ENCODE peak calls at places on chromosomes 3 and 15, in nine cellular contexts. One of them, this sample, is unnamed. For H3K27me3, the result is how much of the 10 kb centered on the place peaks cover.

GRCh38 chr3:27976933-27977332 is 254.8 kb upstream of the EOMES start:
- DNase-seq in adrenal gland: peak
- DNase-seq in esophagus squamous epithelium: no peak
- DNase-seq in effector memory CD4-positive, alpha-beta T cell: no peak
- DNase-seq in left ventricle myocardium inferior: no peak
- DNase-seq in PC-9: no peak
- DNase-seq in CD4-positive, alpha-beta memory T cell: no peak
- DNase-seq in osteoblast: no peak
- DNase-seq in tibial nerve: peak
- DNase-seq in this sample: peak

GRCh38 chr3:120174811-120175210 is 80.6 kb upstream of the GSK3B start:
- DNase-seq in effector memory CD4-positive, alpha-beta T cell: no peak
- DNase-seq in adrenal gland: peak
- DNase-seq in tibial nerve: no peak
- DNase-seq in CD4-positive, alpha-beta memory T cell: no peak
- DNase-seq in esophagus squamous epithelium: no peak
- DNase-seq in osteoblast: no peak
- DNase-seq in PC-9: no peak
- DNase-seq in left ventricle myocardium inferior: no peak
- DNase-seq in this sample: no peak

GRCh38 chr15:62528505-62528904 is 363.4 kb upstream of the C2CD4B start:
- DNase-seq in effector memory CD4-positive, alpha-beta T cell: no peak
- DNase-seq in tibial nerve: no peak
- DNase-seq in esophagus squamous epithelium: no peak
- DNase-seq in left ventricle myocardium inferior: no peak
- DNase-seq in osteoblast: no peak
- DNase-seq in CD4-positive, alpha-beta memory T cell: no peak
- DNase-seq in adrenal gland: no peak
- DNase-seq in PC-9: no peak
- DNase-seq in this sample: no peak

GRCh38 chr15:71096676-71097075 is 18.6 kb upstream of the THSD4 start:
- DNase-seq in adrenal gland: no peak
- DNase-seq in effector memory CD4-positive, alpha-beta T cell: no peak
- DNase-seq in esophagus squamous epithelium: no peak
- DNase-seq in PC-9: no peak
- DNase-seq in tibial nerve: no peak
- DNase-seq in left ventricle myocardium inferior: no peak
- DNase-seq in CD4-positive, alpha-beta memory T cell: no peak
- DNase-seq in osteoblast: no peak
- DNase-seq in this sample: peak

GRCh38 chr3:36132214-36132613 is 248.1 kb upstream of the STAC start:
- DNase-seq in adrenal gland: no peak
- DNase-seq in PC-9: no peak
- DNase-seq in tibial nerve: no peak
- DNase-seq in CD4-positive, alpha-beta memory T cell: no peak
- DNase-seq in osteoblast: no peak
- DNase-seq in left ventricle myocardium inferior: no peak
- DNase-seq in effector memory CD4-positive, alpha-beta T cell: no peak
- DNase-seq in esophagus squamous epithelium: no peak
- DNase-seq in this sample: no peak

GRCh38 chr15:59437777-59438574 is at the start of gene FAM81A:
- DNase-seq in left ventricle myocardium inferior: peak
- DNase-seq in CD4-positive, alpha-beta memory T cell: peak
- DNase-seq in osteoblast: peak
- DNase-seq in tibial nerve: peak
- DNase-seq in PC-9: peak
- DNase-seq in adrenal gland: peak
- DNase-seq in effector memory CD4-positive, alpha-beta T cell: no peak
- DNase-seq in esophagus squamous epithelium: no peak
- DNase-seq in this sample: peak

GRCh38 chr3:40971191-40972168 is 227.8 kb upstream of the CTNNB1 start:
- DNase-seq in effector memory CD4-positive, alpha-beta T cell: no peak
- DNase-seq in osteoblast: peak
- DNase-seq in left ventricle myocardium inferior: peak
- DNase-seq in CD4-positive, alpha-beta memory T cell: no peak
- DNase-seq in PC-9: peak
- DNase-seq in esophagus squamous epithelium: no peak
- DNase-seq in adrenal gland: peak
- DNase-seq in tibial nerve: peak
- DNase-seq in this sample: peak

GRCh38 chr3:15711281-15711680 is 86.5 kb downstream of the ANKRD28 start:
- DNase-seq in esophagus squamous epithelium: no peak
- DNase-seq in left ventricle myocardium inferior: no peak
- DNase-seq in tibial nerve: no peak
- DNase-seq in CD4-positive, alpha-beta memory T cell: no peak
- DNase-seq in effector memory CD4-positive, alpha-beta T cell: no peak
- DNase-seq in PC-9: no peak
- DNase-seq in osteoblast: no peak
- DNase-seq in adrenal gland: no peak
- DNase-seq in this sample: no peak

GRCh38 chr15:44710236-44711088 is 661 bp downstream of the PATL2 start:
- DNase-seq in esophagus squamous epithelium: no peak
- DNase-seq in osteoblast: no peak
- DNase-seq in effector memory CD4-positive, alpha-beta T cell: no peak
- DNase-seq in PC-9: no peak
- DNase-seq in tibial nerve: peak
- DNase-seq in adrenal gland: peak
- DNase-seq in CD4-positive, alpha-beta memory T cell: peak
- DNase-seq in left ventricle myocardium inferior: peak
- DNase-seq in this sample: no peak

GRCh38 chr15:60590935-60591490 is 112.1 kb upstream of the ICE2 start:
- DNase-seq in effector memory CD4-positive, alpha-beta T cell: peak
- DNase-seq in left ventricle myocardium inferior: peak
- DNase-seq in adrenal gland: peak
- DNase-seq in PC-9: peak
- DNase-seq in osteoblast: peak
- DNase-seq in CD4-positive, alpha-beta memory T cell: peak
- DNase-seq in tibial nerve: peak
- DNase-seq in esophagus squamous epithelium: no peak
- DNase-seq in this sample: no peak

GRCh38 chr15:63983071-63983711 is 63.1 kb downstream of the DAPK2 start:
- DNase-seq in osteoblast: no peak
- DNase-seq in tibial nerve: no peak
- DNase-seq in left ventricle myocardium inferior: no peak
- DNase-seq in adrenal gland: no peak
- DNase-seq in PC-9: no peak
- DNase-seq in esophagus squamous epithelium: no peak
- DNase-seq in effector memory CD4-positive, alpha-beta T cell: no peak
- DNase-seq in CD4-positive, alpha-beta memory T cell: no peak
- DNase-seq in this sample: no peak

GRCh38 chr3:164806188-164806587 is 272.1 kb downstream of the SI start:
- DNase-seq in esophagus squamous epithelium: no peak
- DNase-seq in adrenal gland: no peak
- DNase-seq in left ventricle myocardium inferior: no peak
- DNase-seq in effector memory CD4-positive, alpha-beta T cell: no peak
- DNase-seq in osteoblast: no peak
- DNase-seq in CD4-positive, alpha-beta memory T cell: no peak
- DNase-seq in PC-9: no peak
- DNase-seq in tibial nerve: no peak
- DNase-seq in this sample: no peak

GRCh38 chr3:181610973-181611265 is 100.8 kb upstream of the SOX2 start:
- DNase-seq in effector memory CD4-positive, alpha-beta T cell: no peak
- DNase-seq in left ventricle myocardium inferior: no peak
- DNase-seq in PC-9: no peak
- DNase-seq in CD4-positive, alpha-beta memory T cell: no peak
- DNase-seq in adrenal gland: no peak
- DNase-seq in esophagus squamous epithelium: no peak
- DNase-seq in tibial nerve: no peak
- DNase-seq in osteoblast: no peak
- DNase-seq in this sample: no peak

GRCh38 chr3:113948015-113948917 is 453 bp downstream of the ZDHHC23 start:
- DNase-seq in PC-9: peak
- DNase-seq in tibial nerve: no peak
- DNase-seq in esophagus squamous epithelium: no peak
- DNase-seq in CD4-positive, alpha-beta memory T cell: peak
- DNase-seq in adrenal gland: peak
- DNase-seq in osteoblast: peak
- DNase-seq in left ventricle myocardium inferior: no peak
- DNase-seq in effector memory CD4-positive, alpha-beta T cell: peak
- DNase-seq in this sample: peak
- H3K27me3 ChIP-seq in PC-9: under half
- H3K27me3 ChIP-seq in tibial nerve: under half
- H3K27me3 ChIP-seq in esophagus squamous epithelium: under half
- H3K27me3 ChIP-seq in CD4-positive, alpha-beta memory T cell: under half
- H3K27me3 ChIP-seq in adrenal gland: under half
- H3K27me3 ChIP-seq in osteoblast: under half
- H3K27me3 ChIP-seq in left ventricle myocardium inferior: under half
- H3K27me3 ChIP-seq in effector memory CD4-positive, alpha-beta T cell: under half
- H3K27me3 ChIP-seq in this sample: under half

DNA sequence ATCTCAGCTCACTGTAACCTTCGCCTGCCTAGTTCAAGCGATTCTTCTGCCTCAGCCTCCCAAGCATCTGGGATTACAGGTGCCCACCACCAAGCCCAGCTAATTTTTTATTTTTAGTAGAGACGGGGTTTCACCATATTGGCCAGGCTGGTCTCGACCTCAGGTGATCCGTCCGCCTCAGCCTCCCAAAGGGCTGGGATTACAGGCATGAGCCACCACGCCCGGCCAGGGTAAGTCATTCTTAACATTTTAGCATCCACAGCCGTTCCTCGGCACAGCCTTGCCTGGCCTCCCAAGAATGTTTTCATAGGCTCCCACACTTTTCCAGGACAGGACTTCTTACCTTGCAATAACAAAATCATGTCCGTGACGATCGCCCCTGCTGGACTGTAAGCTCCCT is 8.7 kb upstream of the EPHB3 start:
- DNase-seq in PC-9: no peak
- DNase-seq in effector memory CD4-positive, alpha-beta T cell: no peak
- DNase-seq in CD4-positive, alpha-beta memory T cell: no peak
- DNase-seq in esophagus squamous epithelium: no peak
- DNase-seq in left ventricle myocardium inferior: no peak
- DNase-seq in adrenal gland: no peak
- DNase-seq in osteoblast: no peak
- DNase-seq in tibial nerve: no peak
- DNase-seq in this sample: no peak
- H3K27me3 ChIP-seq in PC-9: half or more
- H3K27me3 ChIP-seq in effector memory CD4-positive, alpha-beta T cell: under half
- H3K27me3 ChIP-seq in CD4-positive, alpha-beta memory T cell: under half
- H3K27me3 ChIP-seq in esophagus squamous epithelium: half or more
- H3K27me3 ChIP-seq in left ventricle myocardium inferior: half or more
- H3K27me3 ChIP-seq in adrenal gland: under half
- H3K27me3 ChIP-seq in osteoblast: under half
- H3K27me3 ChIP-seq in tibial nerve: under half
- H3K27me3 ChIP-seq in this sample: under half

GRCh38 chr3:11380314-11380713 is 108.1 kb downstream of the ATG7 start:
- DNase-seq in PC-9: no peak
- DNase-seq in esophagus squamous epithelium: no peak
- DNase-seq in left ventricle myocardium inferior: no peak
- DNase-seq in effector memory CD4-positive, alpha-beta T cell: no peak
- DNase-seq in tibial nerve: no peak
- DNase-seq in adrenal gland: no peak
- DNase-seq in osteoblast: peak
- DNase-seq in CD4-positive, alpha-beta memory T cell: no peak
- DNase-seq in this sample: no peak
- H3K27me3 ChIP-seq in PC-9: under half
- H3K27me3 ChIP-seq in esophagus squamous epithelium: under half
- H3K27me3 ChIP-seq in left ventricle myocardium inferior: under half
- H3K27me3 ChIP-seq in effector memory CD4-positive, alpha-beta T cell: under half
- H3K27me3 ChIP-seq in tibial nerve: under half
- H3K27me3 ChIP-seq in adrenal gland: under half
- H3K27me3 ChIP-seq in osteoblast: under half
- H3K27me3 ChIP-seq in CD4-positive, alpha-beta memory T cell: under half
- H3K27me3 ChIP-seq in this sample: under half

GRCh38 chr3:138942861-138943623 is 3.9 kb downstream of the FOXL2 start:
- DNase-seq in PC-9: no peak
- DNase-seq in left ventricle myocardium inferior: no peak
- DNase-seq in osteoblast: no peak
- DNase-seq in tibial nerve: no peak
- DNase-seq in adrenal gland: no peak
- DNase-seq in CD4-positive, alpha-beta memory T cell: no peak
- DNase-seq in esophagus squamous epithelium: no peak
- DNase-seq in effector memory CD4-positive, alpha-beta T cell: no peak
- DNase-seq in this sample: no peak
- H3K27me3 ChIP-seq in PC-9: under half
- H3K27me3 ChIP-seq in left ventricle myocardium inferior: half or more
- H3K27me3 ChIP-seq in osteoblast: half or more
- H3K27me3 ChIP-seq in tibial nerve: half or more
- H3K27me3 ChIP-seq in adrenal gland: half or more
- H3K27me3 ChIP-seq in CD4-positive, alpha-beta memory T cell: half or more
- H3K27me3 ChIP-seq in esophagus squamous epithelium: half or more
- H3K27me3 ChIP-seq in effector memory CD4-positive, alpha-beta T cell: half or more
- H3K27me3 ChIP-seq in this sample: half or more

GRCh38 chr15:99727733-99728132 is 5.5 kb downstream of the LYSMD4 start:
- DNase-seq in tibial nerve: no peak
- DNase-seq in effector memory CD4-positive, alpha-beta T cell: no peak
- DNase-seq in PC-9: no peak
- DNase-seq in esophagus squamous epithelium: no peak
- DNase-seq in left ventricle myocardium inferior: no peak
- DNase-seq in osteoblast: no peak
- DNase-seq in CD4-positive, alpha-beta memory T cell: no peak
- DNase-seq in adrenal gland: no peak
- DNase-seq in this sample: no peak
- H3K27me3 ChIP-seq in tibial nerve: under half
- H3K27me3 ChIP-seq in effector memory CD4-positive, alpha-beta T cell: under half
- H3K27me3 ChIP-seq in PC-9: under half
- H3K27me3 ChIP-seq in esophagus squamous epithelium: under half
- H3K27me3 ChIP-seq in left ventricle myocardium inferior: under half
- H3K27me3 ChIP-seq in osteoblast: under half
- H3K27me3 ChIP-seq in CD4-positive, alpha-beta memory T cell: under half
- H3K27me3 ChIP-seq in adrenal gland: under half
- H3K27me3 ChIP-seq in this sample: under half

GRCh38 chr3:184081116-184081830 is 15.6 kb upstream of the HTR3E start:
- DNase-seq in effector memory CD4-positive, alpha-beta T cell: no peak
- DNase-seq in adrenal gland: no peak
- DNase-seq in tibial nerve: no peak
- DNase-seq in CD4-positive, alpha-beta memory T cell: no peak
- DNase-seq in PC-9: no peak
- DNase-seq in left ventricle myocardium inferior: no peak
- DNase-seq in osteoblast: no peak
- DNase-seq in esophagus squamous epithelium: no peak
- DNase-seq in this sample: no peak
- H3K27me3 ChIP-seq in effector memory CD4-positive, alpha-beta T cell: under half
- H3K27me3 ChIP-seq in adrenal gland: under half
- H3K27me3 ChIP-seq in tibial nerve: under half
- H3K27me3 ChIP-seq in CD4-positive, alpha-beta memory T cell: under half
- H3K27me3 ChIP-seq in PC-9: under half
- H3K27me3 ChIP-seq in left ventricle myocardium inferior: under half
- H3K27me3 ChIP-seq in osteoblast: under half
- H3K27me3 ChIP-seq in esophagus squamous epithelium: under half
- H3K27me3 ChIP-seq in this sample: under half

This sample was measured in bronchial epithelial cell.